ENCODE peak calls at places on chromosomes 13 and 19, in ten cellular contexts. Y is K562; O is aorta; R is effector memory CD4-positive, alpha-beta T cell; T is tibial artery; Q is CD8-positive, alpha-beta memory T cell; F is PC-9; G is iPS DF 6.9; D is WERI-Rb-1; J is Caco-2. L is an unnamed sample.

GRCh38 chr19:43784981-43785808 is 4.4 kb upstream of the KCNN4 start:
- DNase-seq in Q (peak; percentile 68), R (peak; percentile 20), T (no peak), J (peak; percentile 78), O (peak; percentile 70), D (peak; percentile 62), F (peak; percentile 86), G (peak; percentile 55), Y (peak; percentile 69), L (no peak)

GRCh38 chr19:44684892-44685847 is 13.8 kb upstream of the CEACAM16 start:
- DNase-seq in O (no peak), D (peak; percentile 78), G (no peak), F (peak; percentile 58), T (peak; percentile 33), Y (peak; percentile 26), J (no peak), R (no peak), Q (no peak), L (no peak)

GRCh38 chr13:57630661-57631606 is 610 bp upstream of the PCDH17 start:
- DNase-seq in D (no peak), R (no peak), G (no peak), Y (no peak), T (no peak), F (no peak), O (no peak), Q (no peak), J (no peak), L (no peak)

GRCh38 chr13:37978680-37979079 is 109.1 kb upstream of the TRPC4 start:
- DNase-seq in Y (no peak), D (no peak), F (no peak), R (no peak), T (no peak), G (no peak), O (no peak), J (no peak), Q (no peak), L (no peak)

GRCh38 chr13:74325106-74325505 is 190.9 kb upstream of the KLF12 start:
- DNase-seq in J (no peak), Y (no peak), O (no peak), D (no peak), T (no peak), R (no peak), F (no peak), Q (no peak), G (no peak), L (no peak)

GRCh38 chr13:80157261-80157942 is 183.5 kb downstream of the SPRY2 start:
- DNase-seq in J (no peak), O (no peak), R (no peak), F (no peak), T (no peak), D (no peak), Q (no peak), Y (no peak), G (no peak), L (no peak)

GRCh38 chr13:105466376-105466775 is 1069.1 kb downstream of the EFNB2 start:
- DNase-seq in R (no peak), D (peak; percentile 59), O (no peak), G (no peak), F (no peak), T (no peak), Q (no peak), J (no peak), Y (no peak), L (no peak)

GRCh38 chr13:106786006-106786579 is 218.2 kb upstream of the ARGLU1 start:
- DNase-seq in J (no peak), Y (no peak), G (no peak), T (no peak), Q (no peak), O (no peak), R (no peak), F (no peak), D (no peak), L (no peak)

GRCh38 chr19:54316746-54317107 is 3.8 kb upstream of the LILRA5 start:
- DNase-seq in T (no peak), R (no peak), O (peak; percentile 76), Y (peak; percentile 48), J (no peak), Q (no peak), D (no peak), G (no peak), F (no peak), L (no peak)

GRCh38 chr19:41994521-41994971 is 516 bp upstream of the ATP1A3 start:
- DNase-seq in G (no peak), Q (no peak), Y (no peak), T (no peak), F (no peak), R (peak; percentile 3), D (peak; percentile 48), O (no peak), J (no peak), L (no peak)
- H3K27me3 ChIP-seq in G (peaks cover 14% of the 10 kb centered on the region), Q (peaks cover 33% of the 10 kb centered on the region), Y (peaks cover 10% of the 10 kb centered on the region), T (peaks cover 3% of the 10 kb centered on the region), F (peaks cover 78% of the 10 kb centered on the region), R (peaks cover 32% of the 10 kb centered on the region), D (no peaks in the 10 kb centered on the region), O (peaks cover 2% of the 10 kb centered on the region), J (peaks cover 6% of the 10 kb centered on the region), L (peaks cover 4% of the 10 kb centered on the region)

GRCh38 chr19:3115916-3116602 is 19.8 kb upstream of the GNA15 start:
- DNase-seq in R (no peak), J (no peak), D (no peak), F (peak; percentile 22), G (no peak), O (no peak), Y (no peak), T (no peak), Q (no peak), L (no peak)

GRCh38 chr19:3114018-3114726 is 20.0 kb downstream of the GNA11 start:
- DNase-seq in O (no peak), J (no peak), T (no peak), F (no peak), Y (no peak), G (no peak), D (no peak), R (no peak), Q (no peak), L (no peak)

GRCh38 chr19:3113100-3114017 is 19.2 kb downstream of the GNA11 start:
- DNase-seq in Y (no peak), O (no peak), Q (no peak), J (no peak), T (no peak), D (no peak), R (no peak), G (no peak), F (no peak), L (no peak)

GRCh38 chr19:3115411-3115810 is 20.4 kb upstream of the GNA15 start:
- DNase-seq in R (no peak), D (no peak), Q (no peak), F (no peak), O (no peak), G (no peak), Y (no peak), J (no peak), T (no peak), L (no peak)

GRCh38 chr19:3114811-3115210 is 20.6 kb downstream of the GNA11 start:
- DNase-seq in Q (no peak), J (no peak), F (no peak), D (no peak), O (no peak), G (no peak), T (no peak), Y (no peak), R (no peak), L (no peak)
- H3K36me3 ChIP-seq in Q (no peaks in the 10 kb centered on the region), J (no peaks in the 10 kb centered on the region), F (no peaks in the 10 kb centered on the region), D (peaks cover 30% of the 10 kb centered on the region), O (no peaks in the 10 kb centered on the region), G (peaks cover 10% of the 10 kb centered on the region), T (peaks cover 94% of the 10 kb centered on the region), Y (peaks cover 37% of the 10 kb centered on the region), R (no peaks in the 10 kb centered on the region), L (no peaks in the 10 kb centered on the region)

GRCh38 chr19:1720237-1720636 is 33.1 kb upstream of the ONECUT3 start:
- DNase-seq in G (no peak), J (no peak), T (no peak), Q (no peak), R (no peak), O (no peak), D (no peak), Y (no peak), F (no peak), L (no peak)
- H3K27me3 ChIP-seq in G (peaks cover 1% of the 10 kb centered on the region), J (no peaks in the 10 kb centered on the region), T (no peaks in the 10 kb centered on the region), Q (peaks cover 22% of the 10 kb centered on the region), R (peaks cover 18% of the 10 kb centered on the region), O (peaks cover 3% of the 10 kb centered on the region), D (peaks cover 3% of the 10 kb centered on the region), Y (peaks cover 3% of the 10 kb centered on the region), F (peaks cover 24% of the 10 kb centered on the region), L (no peaks in the 10 kb centered on the region)

GRCh38 chr19:3531716-3532115 is 7.3 kb upstream of the TEKTIP1 start:
- DNase-seq in Q (no peak), T (no peak), Y (no peak), O (no peak), G (no peak), R (no peak), D (no peak), J (no peak), F (no peak), L (no peak)

GRCh38 chr19:3533563-3534216 is 5.3 kb upstream of the TEKTIP1 start:
- DNase-seq in Q (no peak), R (no peak), F (no peak), Y (no peak), D (no peak), O (no peak), T (no peak), G (no peak), J (no peak), L (no peak)

GRCh38 chr19:3530389-3530788 is 8.6 kb upstream of the TEKTIP1 start:
- DNase-seq in Q (no peak), F (no peak), O (no peak), D (no peak), R (no peak), J (no peak), T (no peak), G (no peak), Y (no peak), L (no peak)

GRCh38 chr19:3533020-3533408 is 6.0 kb upstream of the TEKTIP1 start:
- DNase-seq in G (no peak), O (no peak), R (no peak), J (no peak), Q (no peak), D (no peak), Y (no peak), F (no peak), T (no peak), L (no peak)

DNA sequence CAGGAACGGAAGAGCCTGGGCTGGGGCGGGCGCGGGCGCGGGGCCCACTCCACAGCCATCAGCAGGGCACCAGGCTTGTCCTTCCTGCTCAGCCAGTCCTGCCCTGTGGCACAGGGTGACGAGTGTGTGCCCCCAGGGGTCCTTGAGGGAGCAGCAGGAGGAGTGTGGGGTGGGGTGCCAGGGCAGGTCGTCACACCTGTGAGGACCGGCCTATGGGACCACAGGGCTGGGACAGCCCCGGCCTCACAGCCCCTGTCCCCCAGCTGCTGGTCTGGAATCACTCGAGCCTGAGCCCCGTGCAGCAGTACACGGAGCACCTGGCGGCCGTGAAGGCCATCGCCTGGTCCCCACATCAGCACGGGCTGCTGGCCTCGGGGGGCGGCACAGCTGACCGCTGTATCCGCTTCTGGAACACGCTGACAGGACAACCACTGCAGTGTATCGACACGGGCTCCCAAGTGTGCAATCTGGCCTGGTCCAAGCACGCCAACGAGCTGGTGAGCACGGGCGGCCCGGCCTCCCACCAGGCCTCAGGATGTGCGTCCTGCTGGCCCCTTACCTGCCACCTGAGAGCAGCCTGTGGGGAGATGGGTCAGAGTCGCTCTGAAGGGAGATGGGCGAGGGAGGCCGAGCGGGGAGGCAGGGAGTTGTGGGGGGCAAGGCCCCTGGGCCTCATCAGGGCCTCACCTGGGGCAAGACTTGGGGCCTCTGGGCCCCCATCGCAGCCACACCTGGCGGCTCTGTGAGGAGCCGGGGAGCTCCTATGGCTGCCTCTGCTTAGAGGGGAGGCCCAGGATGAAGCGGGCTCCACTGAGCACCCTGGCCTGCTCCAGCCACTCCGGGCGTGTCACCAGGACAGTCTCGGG is 6.6 kb upstream of the TEKTIP1 start:
- DNase-seq in R (no peak), F (no peak), G (no peak), T (no peak), D (no peak), Q (no peak), O (no peak), J (no peak), Y (no peak), L (no peak)
- H3K36me3 ChIP-seq in R (peaks cover 62% of the 10 kb centered on the region), F (no peaks in the 10 kb centered on the region), G (peaks cover 35% of the 10 kb centered on the region), T (peaks cover 74% of the 10 kb centered on the region), D (peaks cover 73% of the 10 kb centered on the region), Q (no peaks in the 10 kb centered on the region), O (peaks cover 5% of the 10 kb centered on the region), J (no peaks in the 10 kb centered on the region), Y (peaks cover 61% of the 10 kb centered on the region), L (peaks cover 38% of the 10 kb centered on the region)